ENCODE peak calls at places on chromosome 5, in six cellular contexts. X is osteoblast, R is A673, Z is choroid plexus epithelial cell, M is adipocyte, A is activated T-cell treated with anti-CD3 and anti-CD28 coated beads for 1 hour. N is an unnamed sample.

GRCh38 chr5:72231989-72232703 is 87.9 kb downstream of the MRPS27 start:
- DNase-seq in X (no peak), R (no peak), Z (peak), M (no peak), A (no peak), N (no peak)

GRCh38 chr5:158272409-158272808 is 413.5 kb upstream of the CLINT1 start:
- DNase-seq in X (no peak), R (no peak), Z (no peak), M (no peak), A (no peak), N (no peak)

GRCh38 chr5:172782169-172783039 is 11.4 kb upstream of the DUSP1 start:
- DNase-seq in X (no peak), R (no peak), Z (peak), M (no peak), A (no peak), N (peak)

GRCh38 chr5:170087168-170087817 is 18.4 kb upstream of the FOXI1 start:
- DNase-seq in X (no peak), R (no peak), Z (no peak), M (no peak), A (no peak), N (no peak)

GRCh38 chr5:153900703-153901395 is 137.9 kb downstream of the FAM114A2 start:
- DNase-seq in X (peak), R (no peak), Z (peak), M (peak), A (no peak), N (no peak)

GRCh38 chr5:115459844-115460243 is 84.7 kb downstream of the FEM1C start:
- DNase-seq in X (peak), R (no peak), Z (peak), M (peak), A (no peak), N (no peak)

GRCh38 chr5:54302267-54302687 is 8.1 kb downstream of the ARL15 start:
- DNase-seq in X (peak), R (no peak), Z (peak), M (peak), A (no peak), N (no peak)

GRCh38 chr5:126998895-126999570 is 31.3 kb downstream of the MARCHF3 start:
- DNase-seq in X (no peak), R (no peak), Z (no peak), M (no peak), A (no peak), N (no peak)

GRCh38 chr5:32030686-32031478 is 143.2 kb downstream of the GOLPH3 start:
- DNase-seq in X (peak), R (peak), Z (peak), M (no peak), A (no peak), N (no peak)

GRCh38 chr5:53386341-53386740 is 94.1 kb upstream of the FST start:
- DNase-seq in X (no peak), R (no peak), Z (no peak), M (no peak), A (no peak), N (no peak)

GRCh38 chr5:54212331-54212730 is 98.0 kb downstream of the ARL15 start:
- DNase-seq in X (no peak), R (no peak), Z (no peak), M (no peak), A (no peak), N (peak)

GRCh38 chr5:113804943-113805342 is 291.4 kb downstream of the YTHDC2 start:
- DNase-seq in X (no peak), R (no peak), Z (no peak), M (no peak), A (no peak), N (peak)

GRCh38 chr5:4584982-4585381 is 555.1 kb upstream of the ADAMTS16 start:
- DNase-seq in X (no peak), R (no peak), Z (peak), M (no peak), A (no peak), N (no peak)

GRCh38 chr5:173303878-173304590 is 24.2 kb downstream of the STC2 start:
- DNase-seq in X (no peak), R (no peak), Z (peak), M (no peak), A (no peak), N (no peak)

GRCh38 chr5:104932431-104932830 is 1369.8 kb upstream of the NUDT12 start:
- DNase-seq in X (no peak), R (peak), Z (no peak), M (no peak), A (no peak), N (no peak)

GRCh38 chr5:72555871-72556270 is 48.7 kb upstream of the ZNF366 start:
- DNase-seq in X (no peak), R (peak), Z (peak), M (peak), A (no peak), N (peak)

GRCh38 chr5:91438871-91439270 is 55.8 kb upstream of the ARRDC3 start:
- DNase-seq in X (no peak), R (no peak), Z (no peak), M (no peak), A (no peak), N (no peak)

GRCh38 chr5:65883461-65883860 is 42.9 kb upstream of the ERBIN start:
- DNase-seq in X (no peak), R (no peak), Z (no peak), M (no peak), A (no peak), N (no peak)

GRCh38 chr5:132677191-132677590 is 3.4 kb downstream of the IL4 start:
- DNase-seq in X (peak), R (no peak), Z (peak), M (peak), A (no peak), N (no peak)

GRCh38 chr5:58184910-58185309 is 275.0 kb downstream of the PLK2 start:
- DNase-seq in X (no peak), R (no peak), Z (no peak), M (peak), A (no peak), N (no peak)

GRCh38 chr5:53358794-53359193 is 121.6 kb upstream of the FST start:
- DNase-seq in X (no peak), R (no peak), Z (peak), M (no peak), A (no peak), N (no peak)

GRCh38 chr5:84292788-84293653 is 91.7 kb downstream of the EDIL3 start:
- DNase-seq in X (no peak), R (no peak), Z (no peak), M (no peak), A (no peak), N (no peak)

GRCh38 chr5:5132185-5132584 is 7.9 kb upstream of the ADAMTS16 start:
- DNase-seq in X (no peak), R (no peak), Z (no peak), M (no peak), A (no peak), N (no peak)

GRCh38 chr5:58745350-58745749 is 162.5 kb downstream of the RAB3C start:
- DNase-seq in X (no peak), R (no peak), Z (no peak), M (no peak), A (no peak), N (no peak)

GRCh38 chr5:31824886-31825774 is 186.2 kb downstream of the PDZD2 start:
- DNase-seq in X (peak), R (peak), Z (peak), M (peak), A (peak), N (peak)

GRCh38 chr5:125612356-125613149 is 810.7 kb upstream of the GRAMD2B start:
- DNase-seq in X (no peak), R (no peak), Z (no peak), M (peak), A (no peak), N (peak)

GRCh38 chr5:126794157-126794828 is 17.4 kb downstream of the LMNB1 start:
- DNase-seq in X (peak), R (no peak), Z (no peak), M (no peak), A (no peak), N (peak)

GRCh38 chr5:14258840-14259239 is 115.7 kb downstream of the TRIO start:
- DNase-seq in X (no peak), R (no peak), Z (peak), M (no peak), A (no peak), N (peak)

GRCh38 chr5:88683506-88684135 is 199.4 kb downstream of the MEF2C start:
- DNase-seq in X (no peak), R (peak), Z (no peak), M (no peak), A (no peak), N (peak)

GRCh38 chr5:132485641-132486317 is 4.8 kb downstream of the IRF1 start:
- DNase-seq in X (no peak), R (no peak), Z (no peak), M (no peak), A (no peak), N (no peak)

GRCh38 chr5:97009921-97010320 is 74.0 kb downstream of the LNPEP start:
- DNase-seq in X (no peak), R (no peak), Z (no peak), M (no peak), A (no peak), N (no peak)

GRCh38 chr5:83306572-83307241 is 164.8 kb upstream of the VCAN start:
- DNase-seq in X (peak), R (no peak), Z (peak), M (peak), A (no peak), N (no peak)

GRCh38 chr5:390571-391491 is 52.1 kb upstream of the EXOC3 start:
- DNase-seq in X (peak), R (no peak), Z (no peak), M (no peak), A (no peak), N (no peak)